ENCODE peak calls at places on chromosomes 1 and 21, in nine cellular contexts. E is germinal center; R is GM06990; D is stimulated activated CD8-positive, alpha-beta memory T cell treated with anti-CD3 and anti-CD28 coated beads, Interleukin-7, amount 100 ng/mL, for 1 hour; B is aorta; W is mucosa of gallbladder; Q is CD8-positive, alpha-beta T cell; C is body of pancreas; O is fibroblast of the aortic adventitia. H is an unnamed sample.

GRCh38 chr1:147822292-147822691 is 61.9 kb upstream of the GJA5 start:
- DNase-seq in O (peak; percentile 46), W (no peak), C (no peak), D (no peak), E (no peak), Q (no peak), R (no peak), B (no peak), H (no peak)

GRCh38 chr1:30798389-30798951 is 40.9 kb upstream of the LAPTM5 start:
- DNase-seq in E (no peak), Q (no peak), R (no peak), D (no peak), B (peak; percentile 84), W (peak; percentile 75), O (no peak), C (peak; percentile 75), H (peak; percentile 59)

GRCh38 chr1:20194224-20194623 is 7.9 kb upstream of the PLA2G2C start:
- DNase-seq in C (no peak), W (no peak), D (no peak), O (no peak), E (no peak), B (no peak), Q (no peak), R (no peak), H (no peak)

GRCh38 chr1:168513656-168514404 is 30.0 kb downstream of the XCL2 start:
- DNase-seq in Q (no peak), O (peak; percentile 80), D (no peak), C (no peak), R (no peak), B (no peak), W (no peak), E (no peak), H (no peak)

GRCh38 chr1:230938924-230939368 is 39.7 kb downstream of the TTC13 start:
- DNase-seq in D (no peak), Q (no peak), W (no peak), R (no peak), C (no peak), B (no peak), E (no peak), O (no peak), H (no peak)

GRCh38 chr1:55402117-55402516 is 187.0 kb upstream of the USP24 start:
- DNase-seq in O (peak; percentile 90), Q (no peak), C (no peak), E (no peak), B (no peak), D (no peak), R (no peak), W (no peak), H (no peak)

GRCh38 chr1:161274874-161275273 is 16.3 kb downstream of the PCP4L1 start:
- DNase-seq in E (no peak), O (no peak), Q (no peak), W (no peak), R (no peak), B (no peak), D (no peak), C (peak; percentile 62), H (no peak)

GRCh38 chr1:196567238-196567637 is 41.0 kb downstream of the KCNT2 start:
- DNase-seq in R (no peak), O (no peak), C (no peak), E (no peak), Q (no peak), B (no peak), W (no peak), D (no peak), H (no peak)

GRCh38 chr21:32698971-32699693 is 28.7 kb downstream of the SYNJ1 start:
- DNase-seq in E (no peak), R (no peak), B (no peak), O (peak; percentile 5), C (no peak), W (no peak), Q (no peak), D (no peak), H (no peak)

GRCh38 chr1:197150336-197151005 is 4.0 kb upstream of the ASPM start:
- DNase-seq in R (no peak), O (no peak), W (no peak), B (no peak), Q (no peak), E (no peak), C (no peak), D (no peak), H (no peak)

GRCh38 chr1:173062156-173062938 is 11.6 kb upstream of the TNFSF18 start:
- DNase-seq in W (no peak), D (no peak), O (peak; percentile 17), C (no peak), R (no peak), B (no peak), E (no peak), Q (no peak), H (no peak)

GRCh38 chr1:2314803-2315710 is 76.3 kb downstream of the MORN1 start:
- DNase-seq in Q (peak; percentile 63), O (no peak), E (peak; percentile 89), C (no peak), D (peak; percentile 56), B (peak; percentile 77), R (peak; percentile 43), W (no peak), H (no peak)

GRCh38 chr1:109763646-109764415 is at the start of gene EPS8L3:
- DNase-seq in B (no peak), D (no peak), R (no peak), O (no peak), E (no peak), C (peak; percentile 3), W (peak; percentile 86), Q (no peak), H (peak; percentile 9)

GRCh38 chr1:39196244-39197215 is 8.0 kb upstream of the MACF1 start:
- DNase-seq in C (no peak), D (no peak), O (peak; percentile 72), R (peak; percentile 53), Q (peak; percentile 69), E (no peak), B (no peak), W (no peak), H (no peak)

H was measured in testis.